ENCODE peak calls at places on chromosomes 3 and 15, in six cellular contexts. Z, A, B, P, S and M are unnamed samples.
A peak's percentile ranks its signal among the peaks of the same experiment; 100 is the strongest.

GRCh38 chr3:43865376-43865775 is 174.6 kb downstream of the ABHD5 start:
- DNase-seq in Z (no peak), A (no peak), B (no peak), P (no peak), S (no peak), M (no peak)

GRCh38 chr15:64855206-64856000 is 13.7 kb downstream of the PLEKHO2 start:
- DNase-seq in Z (no peak), A (no peak), B (no peak), P (no peak), S (no peak), M (no peak)

GRCh38 chr3:46861996-46862688 is 1.1 kb downstream of the MYL3 start:
- DNase-seq in Z (no peak), A (no peak), B (no peak), P (no peak), S (no peak), M (no peak)

GRCh38 chr3:168517514-168518071 is 421.9 kb upstream of the GOLIM4 start:
- DNase-seq in Z (peak; percentile 57), A (no peak), B (peak; percentile 41), P (no peak), S (no peak), M (no peak)

GRCh38 chr3:124057453-124057852 is 65.5 kb upstream of the ROPN1 start:
- DNase-seq in Z (no peak), A (no peak), B (no peak), P (no peak), S (no peak), M (no peak)

GRCh38 chr3:155807823-155808222 is 1.7 kb upstream of the C3orf33 start:
- DNase-seq in Z (no peak), A (no peak), B (no peak), P (no peak), S (no peak), M (no peak)

GRCh38 chr15:90959894-90960293 is 5.2 kb downstream of the RCCD1 start:
- DNase-seq in Z (no peak), A (no peak), B (no peak), P (no peak), S (no peak), M (no peak)

GRCh38 chr15:88038261-88038660 is 218.3 kb downstream of the NTRK3 start:
- DNase-seq in Z (no peak), A (no peak), B (no peak), P (no peak), S (no peak), M (no peak)

GRCh38 chr3:145882416-145882815 is 278.6 kb downstream of the PLOD2 start:
- DNase-seq in Z (no peak), A (no peak), B (no peak), P (no peak), S (no peak), M (no peak)

GRCh38 chr3:149489060-149489690 is 14.7 kb downstream of the TM4SF4 start:
- DNase-seq in Z (no peak), A (no peak), B (no peak), P (no peak), S (peak; percentile 44), M (peak; percentile 13)

GRCh38 chr3:29555590-29555989 is 274.7 kb downstream of the RBMS3 start:
- DNase-seq in Z (no peak), A (no peak), B (no peak), P (no peak), S (no peak), M (no peak)

GRCh38 chr3:38102073-38102844 is 34.7 kb downstream of the ACAA1 start:
- DNase-seq in Z (no peak), A (no peak), B (no peak), P (no peak), S (no peak), M (no peak)

GRCh38 chr3:20111836-20112235 is 71.6 kb downstream of the KAT2B start:
- DNase-seq in Z (no peak), A (peak; percentile 21), B (no peak), P (no peak), S (no peak), M (no peak)

GRCh38 chr3:50630916-50631315 is 14.0 kb downstream of the MAPKAPK3 start:
- DNase-seq in Z (no peak), A (no peak), B (no peak), P (no peak), S (no peak), M (no peak)

GRCh38 chr15:78051622-78052405 is 25.7 kb downstream of the TBC1D2B start:
- DNase-seq in Z (no peak), A (no peak), B (no peak), P (no peak), S (no peak), M (no peak)

GRCh38 chr15:88709960-88710715 is 71.3 kb downstream of the ISG20 start:
- DNase-seq in Z (no peak), A (no peak), B (no peak), P (no peak), S (no peak), M (no peak)

GRCh38 chr3:136559896-136560295 is 192.3 kb downstream of the STAG1 start:
- DNase-seq in Z (no peak), A (no peak), B (no peak), P (peak; percentile 7), S (no peak), M (no peak)

GRCh38 chr3:7740458-7740857 is 761.2 kb upstream of the LMCD1 start:
- DNase-seq in Z (no peak), A (no peak), B (no peak), P (no peak), S (no peak), M (no peak)

GRCh38 chr15:100114100-100114499 is 227.7 kb downstream of the ADAMTS17 start:
- DNase-seq in Z (no peak), A (no peak), B (no peak), P (no peak), S (no peak), M (no peak)

GRCh38 chr3:10547841-10548783 is 42.7 kb upstream of the ATP2B2 start:
- DNase-seq in Z (no peak), A (no peak), B (no peak), P (no peak), S (peak; percentile 42), M (no peak)

GRCh38 chr15:58396181-58396580 is 35.6 kb upstream of the LIPC start:
- DNase-seq in Z (no peak), A (no peak), B (no peak), P (no peak), S (no peak), M (no peak)

GRCh38 chr3:41290736-41291135 is 91.4 kb downstream of the CTNNB1 start:
- DNase-seq in Z (no peak), A (no peak), B (no peak), P (no peak), S (no peak), M (no peak)

GRCh38 chr3:128804017-128804816 is 75.2 kb upstream of the ACAD9 start:
- DNase-seq in Z (no peak), A (no peak), B (peak; percentile 83), P (no peak), S (no peak), M (peak; percentile 24)

GRCh38 chr3:17639257-17639656 is 103.2 kb downstream of the TBC1D5 start:
- DNase-seq in Z (no peak), A (no peak), B (no peak), P (no peak), S (no peak), M (no peak)

GRCh38 chr15:37103475-37104071 is 3.2 kb upstream of the MEIS2 start:
- DNase-seq in Z (no peak), A (no peak), B (no peak), P (no peak), S (no peak), M (no peak)

GRCh38 chr3:10015476-10015904 is 10.7 kb upstream of the FANCD2 start:
- DNase-seq in Z (no peak), A (no peak), B (no peak), P (no peak), S (no peak), M (no peak)

GRCh38 chr3:45078910-45079522 is 52.9 kb downstream of the CLEC3B start:
- DNase-seq in Z (no peak), A (no peak), B (no peak), P (no peak), S (no peak), M (peak; percentile 64)

GRCh38 chr3:16474304-16474703 is 39.2 kb downstream of the RFTN1 start:
- DNase-seq in Z (no peak), A (no peak), B (no peak), P (no peak), S (no peak), M (no peak)

GRCh38 chr3:177561769-177562360 is 364.6 kb upstream of the TBL1XR1 start:
- DNase-seq in Z (no peak), A (no peak), B (no peak), P (no peak), S (peak; percentile 80), M (no peak)

GRCh38 chr15:24955549-24955929 is 752 bp downstream of the SNRPN start:
- DNase-seq in Z (no peak), A (peak; percentile 3), B (no peak), P (no peak), S (peak; percentile 32), M (no peak)

GRCh38 chr3:86982883-86983282 is 8.1 kb downstream of the VGLL3 start:
- DNase-seq in Z (no peak), A (no peak), B (no peak), P (no peak), S (no peak), M (no peak)

GRCh38 chr3:49120096-49120437 is 556 bp downstream of the USP19 start:
- DNase-seq in Z (no peak), A (peak; percentile 17), B (no peak), P (no peak), S (no peak), M (no peak)
- TF ChIP-seq CHD2 in Z (no peak), A (no peak), B (no peak), P (no peak), S (no peak), M (no peak)

GRCh38 chr3:32412887-32413286 is 21.2 kb downstream of the CMTM7 start:
- DNase-seq in Z (no peak), A (no peak), B (no peak), P (no peak), S (no peak), M (no peak)
- TF ChIP-seq CHD2 in Z (no peak), A (no peak), B (no peak), P (no peak), S (no peak), M (no peak)

DNA sequence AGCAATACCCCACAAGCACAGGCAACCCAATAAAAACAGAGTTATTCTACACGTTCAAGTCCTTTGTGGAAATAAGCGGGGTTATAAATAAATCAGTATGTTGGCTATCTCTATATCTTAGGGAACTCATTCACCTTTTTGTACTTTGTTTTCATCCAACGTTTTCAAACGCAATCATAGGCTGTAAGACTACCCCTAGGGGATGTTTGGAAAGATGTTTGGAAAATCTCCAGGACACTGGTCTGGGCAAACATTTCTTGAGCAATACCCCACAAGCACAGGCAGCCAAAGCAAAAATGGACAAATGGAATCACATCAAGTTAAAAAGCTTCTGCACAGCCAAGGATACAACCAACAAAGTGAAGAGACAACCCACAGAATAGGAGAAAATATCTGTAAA is 70.1 kb downstream of the CLDN11 start:
- DNase-seq in Z (peak; percentile 89), A (no peak), B (no peak), P (no peak), S (no peak), M (no peak)
- TF ChIP-seq CHD2 in Z (no peak), A (no peak), B (no peak), P (no peak), S (no peak), M (no peak)

GRCh38 chr15:80234883-80235282 is 17.1 kb downstream of the CTXND1 start:
- DNase-seq in Z (no peak), A (peak; percentile 53), B (no peak), P (peak; percentile 31), S (no peak), M (peak; percentile 57)
- TF ChIP-seq CHD2 in Z (no peak), A (no peak), B (no peak), P (no peak), S (no peak), M (no peak)